ENCODE peak calls at places on chromosomes 5 and 9, in eight cellular contexts. One of them, this sample, is unnamed.

GRCh38 chr9:133478851-133479711 is at the start of gene SLC2A6:
- DNase-seq in CD4-positive, alpha-beta T cell: peak
- DNase-seq in colonic mucosa: peak
- DNase-seq in Peyer's patch: peak
- DNase-seq in endothelial cell: peak
- DNase-seq in uterus: peak
- DNase-seq in pancreas: peak
- DNase-seq in IMR-90: peak
- DNase-seq in this sample: peak

GRCh38 chr9:101311759-101312420 is 72.9 kb downstream of the BAAT start:
- DNase-seq in IMR-90: peak
- DNase-seq in pancreas: no peak
- DNase-seq in Peyer's patch: no peak
- DNase-seq in colonic mucosa: no peak
- DNase-seq in uterus: no peak
- DNase-seq in CD4-positive, alpha-beta T cell: no peak
- DNase-seq in endothelial cell: peak
- DNase-seq in this sample: no peak

GRCh38 chr5:148957591-148958202 is 105.2 kb downstream of the SH3TC2 start:
- DNase-seq in uterus: no peak
- DNase-seq in Peyer's patch: peak
- DNase-seq in endothelial cell: peak
- DNase-seq in pancreas: no peak
- DNase-seq in IMR-90: peak
- DNase-seq in colonic mucosa: peak
- DNase-seq in CD4-positive, alpha-beta T cell: peak
- DNase-seq in this sample: no peak

GRCh38 chr5:104941030-104941645 is 1378.5 kb upstream of the NUDT12 start:
- DNase-seq in endothelial cell: no peak
- DNase-seq in uterus: no peak
- DNase-seq in Peyer's patch: no peak
- DNase-seq in pancreas: no peak
- DNase-seq in CD4-positive, alpha-beta T cell: no peak
- DNase-seq in colonic mucosa: no peak
- DNase-seq in IMR-90: no peak
- DNase-seq in this sample: no peak

GRCh38 chr9:8268881-8269280 is 469.3 kb upstream of the DMAC1 start:
- DNase-seq in pancreas: peak
- DNase-seq in uterus: no peak
- DNase-seq in CD4-positive, alpha-beta T cell: no peak
- DNase-seq in IMR-90: no peak
- DNase-seq in endothelial cell: no peak
- DNase-seq in Peyer's patch: no peak
- DNase-seq in colonic mucosa: no peak
- DNase-seq in this sample: no peak

GRCh38 chr5:68225188-68225910 is 9.8 kb downstream of the PIK3R1 start:
- DNase-seq in Peyer's patch: peak
- DNase-seq in uterus: peak
- DNase-seq in endothelial cell: no peak
- DNase-seq in CD4-positive, alpha-beta T cell: no peak
- DNase-seq in colonic mucosa: peak
- DNase-seq in IMR-90: peak
- DNase-seq in pancreas: peak
- DNase-seq in this sample: no peak

GRCh38 chr9:132543960-132544359 is 38.4 kb upstream of the BARHL1 start:
- DNase-seq in CD4-positive, alpha-beta T cell: no peak
- DNase-seq in IMR-90: no peak
- DNase-seq in Peyer's patch: no peak
- DNase-seq in pancreas: no peak
- DNase-seq in colonic mucosa: no peak
- DNase-seq in endothelial cell: no peak
- DNase-seq in uterus: no peak
- DNase-seq in this sample: no peak

GRCh38 chr9:113463418-113464285 is at the start of gene RGS3:
- DNase-seq in pancreas: peak
- DNase-seq in IMR-90: no peak
- DNase-seq in uterus: no peak
- DNase-seq in endothelial cell: peak
- DNase-seq in CD4-positive, alpha-beta T cell: no peak
- DNase-seq in Peyer's patch: peak
- DNase-seq in colonic mucosa: peak
- DNase-seq in this sample: peak

GRCh38 chr9:1978941-1979340 is 36.2 kb upstream of the SMARCA2 start:
- DNase-seq in uterus: no peak
- DNase-seq in Peyer's patch: no peak
- DNase-seq in IMR-90: peak
- DNase-seq in colonic mucosa: peak
- DNase-seq in CD4-positive, alpha-beta T cell: no peak
- DNase-seq in pancreas: peak
- DNase-seq in endothelial cell: no peak
- DNase-seq in this sample: no peak

GRCh38 chr5:124906339-124907097 is 160.1 kb upstream of the ZNF608 start:
- DNase-seq in Peyer's patch: peak
- DNase-seq in pancreas: peak
- DNase-seq in IMR-90: peak
- DNase-seq in uterus: peak
- DNase-seq in colonic mucosa: peak
- DNase-seq in CD4-positive, alpha-beta T cell: no peak
- DNase-seq in endothelial cell: peak
- DNase-seq in this sample: no peak

GRCh38 chr9:73239868-73240267 is 88.2 kb downstream of the ANXA1 start:
- DNase-seq in CD4-positive, alpha-beta T cell: no peak
- DNase-seq in uterus: no peak
- DNase-seq in Peyer's patch: no peak
- DNase-seq in colonic mucosa: no peak
- DNase-seq in IMR-90: no peak
- DNase-seq in endothelial cell: no peak
- DNase-seq in pancreas: no peak
- DNase-seq in this sample: no peak

GRCh38 chr5:122498163-122498562 is 186.1 kb downstream of the SNCAIP start:
- DNase-seq in uterus: no peak
- DNase-seq in colonic mucosa: no peak
- DNase-seq in endothelial cell: peak
- DNase-seq in IMR-90: peak
- DNase-seq in Peyer's patch: no peak
- DNase-seq in CD4-positive, alpha-beta T cell: no peak
- DNase-seq in pancreas: no peak
- DNase-seq in this sample: no peak

GRCh38 chr9:136403915-136404800 is 4.2 kb upstream of the SNAPC4 start:
- DNase-seq in colonic mucosa: no peak
- DNase-seq in pancreas: no peak
- DNase-seq in endothelial cell: no peak
- DNase-seq in uterus: no peak
- DNase-seq in Peyer's patch: peak
- DNase-seq in CD4-positive, alpha-beta T cell: no peak
- DNase-seq in IMR-90: no peak
- DNase-seq in this sample: no peak

GRCh38 chr9:124458441-124458840 is 8.2 kb downstream of the ADGRD2 start:
- DNase-seq in IMR-90: no peak
- DNase-seq in pancreas: no peak
- DNase-seq in CD4-positive, alpha-beta T cell: no peak
- DNase-seq in endothelial cell: no peak
- DNase-seq in Peyer's patch: no peak
- DNase-seq in uterus: no peak
- DNase-seq in colonic mucosa: no peak
- DNase-seq in this sample: peak

GRCh38 chr5:159732220-159732619 is 184.1 kb upstream of the ADRA1B start:
- DNase-seq in uterus: no peak
- DNase-seq in endothelial cell: no peak
- DNase-seq in pancreas: no peak
- DNase-seq in CD4-positive, alpha-beta T cell: no peak
- DNase-seq in Peyer's patch: no peak
- DNase-seq in colonic mucosa: no peak
- DNase-seq in IMR-90: no peak
- DNase-seq in this sample: no peak

GRCh38 chr9:88804289-88804596 is 187.0 kb upstream of the S1PR3 start:
- DNase-seq in colonic mucosa: no peak
- DNase-seq in IMR-90: peak
- DNase-seq in uterus: no peak
- DNase-seq in pancreas: no peak
- DNase-seq in CD4-positive, alpha-beta T cell: no peak
- DNase-seq in Peyer's patch: no peak
- DNase-seq in endothelial cell: no peak
- DNase-seq in this sample: no peak

GRCh38 chr9:70205366-70206020 is 53.3 kb upstream of the SMC5 start:
- DNase-seq in endothelial cell: no peak
- DNase-seq in uterus: no peak
- DNase-seq in Peyer's patch: no peak
- DNase-seq in IMR-90: no peak
- DNase-seq in pancreas: no peak
- DNase-seq in CD4-positive, alpha-beta T cell: no peak
- DNase-seq in colonic mucosa: no peak
- DNase-seq in this sample: peak

GRCh38 chr5:23007226-23007625 is 154.1 kb upstream of the CDH12 start:
- DNase-seq in pancreas: no peak
- DNase-seq in Peyer's patch: peak
- DNase-seq in IMR-90: no peak
- DNase-seq in colonic mucosa: no peak
- DNase-seq in uterus: no peak
- DNase-seq in CD4-positive, alpha-beta T cell: no peak
- DNase-seq in endothelial cell: no peak
- DNase-seq in this sample: no peak

GRCh38 chr9:32401471-32401870 is 17.0 kb downstream of the ACO1 start:
- DNase-seq in endothelial cell: no peak
- DNase-seq in pancreas: no peak
- DNase-seq in Peyer's patch: no peak
- DNase-seq in uterus: no peak
- DNase-seq in colonic mucosa: no peak
- DNase-seq in IMR-90: no peak
- DNase-seq in CD4-positive, alpha-beta T cell: no peak
- DNase-seq in this sample: no peak

GRCh38 chr9:72948906-72949582 is 3.8 kb downstream of the ALDH1A1 start:
- DNase-seq in IMR-90: no peak
- DNase-seq in uterus: no peak
- DNase-seq in CD4-positive, alpha-beta T cell: no peak
- DNase-seq in pancreas: no peak
- DNase-seq in endothelial cell: no peak
- DNase-seq in colonic mucosa: no peak
- DNase-seq in Peyer's patch: no peak
- DNase-seq in this sample: no peak

GRCh38 chr9:89939893-89940292 is 335.1 kb downstream of the GADD45G start:
- DNase-seq in IMR-90: no peak
- DNase-seq in endothelial cell: no peak
- DNase-seq in pancreas: peak
- DNase-seq in colonic mucosa: no peak
- DNase-seq in CD4-positive, alpha-beta T cell: no peak
- DNase-seq in uterus: no peak
- DNase-seq in Peyer's patch: no peak
- DNase-seq in this sample: no peak

GRCh38 chr5:59090323-59090722 is 507.4 kb downstream of the RAB3C start:
- DNase-seq in colonic mucosa: no peak
- DNase-seq in CD4-positive, alpha-beta T cell: no peak
- DNase-seq in uterus: no peak
- DNase-seq in IMR-90: no peak
- DNase-seq in pancreas: no peak
- DNase-seq in endothelial cell: no peak
- DNase-seq in Peyer's patch: no peak
- DNase-seq in this sample: no peak

GRCh38 chr9:4086119-4087088 is 213.5 kb downstream of the GLIS3 start:
- DNase-seq in CD4-positive, alpha-beta T cell: no peak
- DNase-seq in Peyer's patch: no peak
- DNase-seq in uterus: no peak
- DNase-seq in colonic mucosa: no peak
- DNase-seq in IMR-90: peak
- DNase-seq in pancreas: no peak
- DNase-seq in endothelial cell: no peak
- DNase-seq in this sample: no peak

GRCh38 chr9:94672811-94673487 is 33.6 kb upstream of the FBP1 start:
- DNase-seq in endothelial cell: no peak
- DNase-seq in pancreas: no peak
- DNase-seq in colonic mucosa: no peak
- DNase-seq in IMR-90: peak
- DNase-seq in CD4-positive, alpha-beta T cell: no peak
- DNase-seq in uterus: no peak
- DNase-seq in Peyer's patch: no peak
- DNase-seq in this sample: no peak

GRCh38 chr5:62718368-62718767 is 139.7 kb downstream of the LRRC70 start:
- DNase-seq in Peyer's patch: no peak
- DNase-seq in IMR-90: no peak
- DNase-seq in uterus: no peak
- DNase-seq in CD4-positive, alpha-beta T cell: no peak
- DNase-seq in colonic mucosa: no peak
- DNase-seq in endothelial cell: no peak
- DNase-seq in pancreas: no peak
- DNase-seq in this sample: no peak
- TF ChIP-seq CTCF in Peyer's patch: no peak
- TF ChIP-seq CTCF in IMR-90: no peak
- TF ChIP-seq CTCF in uterus: no peak
- TF ChIP-seq CTCF in CD4-positive, alpha-beta T cell: no peak
- TF ChIP-seq CTCF in colonic mucosa: no peak
- TF ChIP-seq CTCF in endothelial cell: peak
- TF ChIP-seq CTCF in pancreas: no peak
- TF ChIP-seq CTCF in this sample: no peak

GRCh38 chr9:128115187-128116103 is 12.1 kb downstream of the PTGES2 start:
- DNase-seq in colonic mucosa: peak
- DNase-seq in pancreas: peak
- DNase-seq in endothelial cell: no peak
- DNase-seq in uterus: peak
- DNase-seq in IMR-90: no peak
- DNase-seq in Peyer's patch: peak
- DNase-seq in CD4-positive, alpha-beta T cell: no peak
- DNase-seq in this sample: no peak
- TF ChIP-seq CTCF in colonic mucosa: no peak
- TF ChIP-seq CTCF in pancreas: no peak
- TF ChIP-seq CTCF in endothelial cell: no peak
- TF ChIP-seq CTCF in uterus: no peak
- TF ChIP-seq CTCF in IMR-90: no peak
- TF ChIP-seq CTCF in Peyer's patch: no peak
- TF ChIP-seq CTCF in CD4-positive, alpha-beta T cell: no peak
- TF ChIP-seq CTCF in this sample: no peak

GRCh38 chr5:131533844-131534243 is 101.2 kb downstream of the RAPGEF6 start:
- DNase-seq in Peyer's patch: no peak
- DNase-seq in pancreas: no peak
- DNase-seq in endothelial cell: no peak
- DNase-seq in IMR-90: no peak
- DNase-seq in CD4-positive, alpha-beta T cell: no peak
- DNase-seq in uterus: no peak
- DNase-seq in colonic mucosa: no peak
- DNase-seq in this sample: no peak
- TF ChIP-seq CTCF in Peyer's patch: peak
- TF ChIP-seq CTCF in pancreas: no peak
- TF ChIP-seq CTCF in endothelial cell: no peak
- TF ChIP-seq CTCF in IMR-90: no peak
- TF ChIP-seq CTCF in CD4-positive, alpha-beta T cell: peak
- TF ChIP-seq CTCF in uterus: no peak
- TF ChIP-seq CTCF in colonic mucosa: no peak
- TF ChIP-seq CTCF in this sample: no peak

DNA sequence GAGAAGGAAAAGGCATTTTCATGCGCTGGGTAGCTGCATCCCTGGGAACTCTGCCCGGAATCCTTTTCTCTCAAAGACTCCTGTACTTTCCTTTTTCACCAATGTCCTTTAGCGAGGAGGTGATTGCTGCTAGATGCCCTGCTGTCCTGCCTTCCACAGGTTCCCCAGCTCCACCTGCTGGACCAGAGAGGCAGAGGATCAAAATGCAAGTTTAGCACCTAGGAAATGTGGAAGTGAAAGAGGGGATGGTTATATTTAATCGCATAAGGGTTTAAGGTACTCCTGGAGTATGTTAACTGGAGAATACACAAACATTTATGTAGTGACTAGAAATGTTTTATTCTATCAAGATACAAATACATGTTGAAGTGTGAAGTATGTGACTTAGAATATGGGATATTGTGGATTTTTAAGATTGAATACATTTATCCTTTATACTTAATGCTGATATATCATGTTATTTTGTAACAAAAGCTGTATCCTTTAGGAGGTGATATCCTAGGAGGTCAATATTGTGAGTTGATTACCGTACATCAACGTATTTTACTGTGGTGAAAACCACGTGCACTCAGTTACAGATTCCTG is 145.8 kb downstream of the ARHGAP26 start:
- DNase-seq in CD4-positive, alpha-beta T cell: no peak
- DNase-seq in endothelial cell: peak
- DNase-seq in IMR-90: peak
- DNase-seq in colonic mucosa: peak
- DNase-seq in Peyer's patch: peak
- DNase-seq in pancreas: peak
- DNase-seq in uterus: no peak
- DNase-seq in this sample: no peak
- TF ChIP-seq CTCF in CD4-positive, alpha-beta T cell: no peak
- TF ChIP-seq CTCF in endothelial cell: peak
- TF ChIP-seq CTCF in IMR-90: peak
- TF ChIP-seq CTCF in colonic mucosa: peak
- TF ChIP-seq CTCF in Peyer's patch: peak
- TF ChIP-seq CTCF in pancreas: peak
- TF ChIP-seq CTCF in uterus: no peak
- TF ChIP-seq CTCF in this sample: peak